ENCODE peak calls at places on chromosome 19, in six cellular contexts. T is cardiac muscle cell; E is thoracic aorta; H is heart right ventricle; C is CD8-positive, alpha-beta T cell; U is small intestine. I is an unnamed sample.
A peak's percentile ranks its signal among the peaks of the same experiment; 100 is the strongest.

GRCh38 chr19:47093254-47093653 is 20.3 kb downstream of the ZC3H4 start:
- DNase-seq in C (no peak), T (no peak), E (no peak), U (no peak), H (no peak), I (no peak)

GRCh38 chr19:45958763-45959516 is 14.7 kb downstream of the NOVA2 start:
- DNase-seq in U (no peak), T (peak; percentile 35), C (no peak), E (no peak), H (no peak), I (no peak)

GRCh38 chr19:13132471-13133166 is 14.6 kb downstream of the NACC1 start:
- DNase-seq in H (no peak), E (no peak), T (peak; percentile 60), U (no peak), C (no peak), I (no peak)

GRCh38 chr19:12140545-12141404 is 625 bp upstream of the ZNF20 start:
- DNase-seq in E (peak; percentile 31), T (peak; percentile 89), H (peak; percentile 88), C (peak; percentile 81), U (peak; percentile 91), I (peak; percentile 76)

GRCh38 chr19:12884926-12885748 is 1.9 kb downstream of the KLF1 start:
- DNase-seq in E (no peak), H (peak; percentile 71), U (peak; percentile 93), T (peak; percentile 68), C (peak; percentile 79), I (no peak)

GRCh38 chr19:50383307-50383851 is 768 bp upstream of the POLD1 start:
- DNase-seq in T (no peak), C (no peak), E (no peak), H (no peak), U (no peak), I (no peak)

GRCh38 chr19:12994701-12995595 is at the start of gene NFIX:
- DNase-seq in H (peak; percentile 78), E (no peak), C (no peak), U (peak; percentile 68), T (peak; percentile 76), I (no peak)

GRCh38 chr19:11046608-11047354 is 42.5 kb upstream of the LDLR start:
- DNase-seq in H (no peak), E (no peak), C (no peak), T (no peak), U (no peak), I (no peak)

GRCh38 chr19:1236566-1236965 is 1.2 kb downstream of the CBARP start:
- DNase-seq in C (no peak), U (no peak), T (no peak), E (no peak), H (no peak), I (no peak)

GRCh38 chr19:50728084-50728737 is 5.0 kb downstream of the CLEC11A start:
- DNase-seq in U (no peak), C (peak; percentile 61), H (peak; percentile 81), T (peak; percentile 94), E (no peak), I (peak; percentile 89)

GRCh38 chr19:18232540-18233223 is 6.4 kb upstream of the PDE4C start:
- DNase-seq in C (no peak), H (no peak), T (no peak), E (no peak), U (no peak), I (no peak)

GRCh38 chr19:2627319-2627829 is 75.1 kb downstream of the GNG7 start:
- DNase-seq in U (peak; percentile 89), H (peak; percentile 65), C (no peak), T (peak; percentile 94), E (peak; percentile 93), I (peak; percentile 94)

GRCh38 chr19:11538232-11539036 is at the start of gene CNN1:
- DNase-seq in H (peak; percentile 52), U (no peak), E (peak; percentile 76), T (peak; percentile 84), C (no peak), I (no peak)

GRCh38 chr19:1649706-1650626 is 2.4 kb downstream of the TCF3 start:
- DNase-seq in H (no peak), U (no peak), C (no peak), E (no peak), T (no peak), I (no peak)

GRCh38 chr19:57357406-57357805 is 5.9 kb upstream of the TRAPPC2B start:
- DNase-seq in E (no peak), H (no peak), T (no peak), U (no peak), C (no peak), I (no peak)
- H3K4me3 ChIP-seq in E (no peak overlapping the region), H (no peak overlapping the region), T (no peak overlapping the region), U (no peak overlapping the region), C (no peak overlapping the region), I (no peak overlapping the region)

GRCh38 chr19:57682226-57682766 is 519 bp downstream of the ZNF551 start:
- DNase-seq in C (no peak), H (no peak), U (no peak), E (no peak), T (no peak), I (no peak)
- H3K9me3 ChIP-seq in C (peaks cover 45% of the 10 kb centered on the region), H (peaks cover 17% of the 10 kb centered on the region), U (peaks cover 6% of the 10 kb centered on the region), E (peaks cover 45% of the 10 kb centered on the region), T (no peaks in the 10 kb centered on the region), I (peaks cover 35% of the 10 kb centered on the region)

DNA sequence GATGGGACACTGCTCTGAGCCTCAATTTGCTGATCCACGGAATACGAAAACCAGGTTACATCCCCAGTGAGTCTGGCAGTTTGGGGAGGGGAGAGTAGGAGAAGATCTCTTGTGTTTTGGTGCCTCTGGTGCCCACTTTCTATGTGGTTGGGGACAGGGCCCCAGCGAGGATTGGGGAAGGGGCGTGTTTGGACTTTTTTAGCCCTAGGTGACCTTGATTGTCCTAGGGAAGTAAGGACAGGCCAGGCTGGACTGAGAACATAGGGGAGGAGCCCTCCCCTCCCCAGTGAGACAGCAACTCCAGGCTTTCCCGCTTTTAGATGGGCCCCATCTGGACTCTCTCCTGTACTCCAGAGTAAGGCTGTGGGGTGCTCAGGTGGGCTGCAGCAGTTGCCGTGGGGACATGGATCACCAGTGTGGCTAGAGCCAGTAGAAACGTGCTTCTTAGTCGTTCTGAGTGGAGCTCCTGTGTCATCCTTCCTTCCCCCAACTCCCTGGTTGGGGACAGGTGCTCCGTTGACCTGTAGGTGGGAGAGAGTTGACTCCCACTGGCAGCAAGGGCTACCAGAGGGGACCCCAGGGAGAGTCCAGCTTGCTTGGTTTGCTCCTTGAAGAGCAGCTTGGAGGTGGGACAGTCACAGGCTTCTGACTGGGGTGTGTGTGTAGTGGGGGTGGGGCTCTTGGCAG is 4.3 kb downstream of the EGLN2 start:
- DNase-seq in U (no peak), C (no peak), T (no peak), H (no peak), E (no peak), I (no peak)
- H3K4me1 ChIP-seq in U (peaks cover 32% of the 10 kb centered on the region), C (peaks cover 84% of the 10 kb centered on the region), T (peaks cover 42% of the 10 kb centered on the region), H (peaks cover 86% of the 10 kb centered on the region), E (peaks cover 54% of the 10 kb centered on the region), I (peaks cover 31% of the 10 kb centered on the region)

GRCh38 chr19:5967994-5968430 is 9.9 kb downstream of the RANBP3 start:
- DNase-seq in U (peak; percentile 71), E (no peak), T (peak; percentile 90), C (peak; percentile 56), H (no peak), I (no peak)

GRCh38 chr19:5966941-5967340 is 11.0 kb downstream of the RANBP3 start:
- DNase-seq in H (no peak), E (no peak), U (no peak), T (no peak), C (no peak), I (no peak)

GRCh38 chr19:5966215-5966614 is 11.7 kb downstream of the RANBP3 start:
- DNase-seq in C (no peak), E (no peak), U (no peak), H (no peak), T (peak; percentile 91), I (no peak)

GRCh38 chr19:5968431-5969373 is 9.2 kb downstream of the RANBP3 start:
- DNase-seq in H (no peak), T (no peak), E (no peak), U (no peak), C (no peak), I (no peak)

DNA sequence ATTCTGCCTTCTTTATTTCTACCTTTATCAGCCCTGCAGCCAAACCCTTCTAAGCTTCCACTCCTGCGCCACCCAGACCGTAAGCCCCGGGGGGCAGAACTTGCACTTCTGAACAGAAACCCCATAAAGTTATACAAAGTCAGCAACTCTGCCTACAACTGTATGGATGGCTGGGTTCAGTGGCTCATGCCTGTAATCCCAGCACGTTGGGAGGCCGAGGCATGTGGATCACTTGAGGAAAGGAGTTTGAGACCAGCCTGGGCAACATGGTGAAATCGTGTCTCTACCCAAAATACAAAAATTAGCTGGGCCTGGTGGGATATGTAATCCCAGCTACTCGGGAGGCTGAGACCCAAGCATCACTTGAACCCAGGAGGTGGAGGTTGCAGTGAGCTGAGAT is 10.4 kb downstream of the RANBP3 start:
- DNase-seq in H (no peak), U (no peak), T (no peak), E (no peak), C (no peak), I (no peak)
- H3K4me3 ChIP-seq in H (no peak overlapping the region), U (no peak overlapping the region), T (no peak overlapping the region), E (no peak overlapping the region), C (no peak overlapping the region), I (no peak overlapping the region)